ENCODE peak calls at places on chromosomes 16 and 17, in seven cellular contexts. Q is stimulated activated CD4-positive, alpha-beta T cell treated with anti-CD3 and anti-CD28 coated beads, Interleukin-1b, Interleukin-23, amount 100 ng/mL, for 48 hours; R is activated CD8-positive, alpha-beta memory T cell treated with anti-CD3 and anti-CD28 coated beads for 24 hours; O is fibroblast of villous mesenchyme; P is myocyte; M is T-cell; L is left cardiac atrium. F is an unnamed sample.

GRCh38 chr16:63188076-63188771 is 1152.0 kb upstream of the CDH8 start:
- DNase-seq in Q (no peak), R (no peak), O (no peak), P (no peak), M (no peak), L (no peak), F (no peak)

GRCh38 chr16:66728117-66728787 is 23.2 kb downstream of the DYNC1LI2 start:
- DNase-seq in Q (no peak), R (no peak), O (peak), P (peak), M (no peak), L (no peak), F (no peak)

GRCh38 chr16:28923652-28924398 is 1.2 kb downstream of the RABEP2 start:
- DNase-seq in Q (no peak), R (no peak), O (no peak), P (no peak), M (no peak), L (no peak), F (no peak)

GRCh38 chr16:55047331-55047730 is 116.7 kb downstream of the IRX5 start:
- DNase-seq in Q (no peak), R (no peak), O (no peak), P (no peak), M (no peak), L (no peak), F (no peak)

GRCh38 chr16:89280546-89281188 is 63.2 kb downstream of the ZNF778 start:
- DNase-seq in Q (no peak), R (no peak), O (no peak), P (no peak), M (no peak), L (no peak), F (no peak)

GRCh38 chr17:39791296-39791992 is 53.7 kb downstream of the GRB7 start:
- DNase-seq in Q (peak), R (no peak), O (no peak), P (no peak), M (no peak), L (no peak), F (no peak)

GRCh38 chr16:66287916-66288315 is 78.6 kb upstream of the CDH5 start:
- DNase-seq in Q (no peak), R (peak), O (no peak), P (no peak), M (no peak), L (no peak), F (no peak)

GRCh38 chr16:70396209-70396904 is 42.5 kb downstream of the ST3GAL2 start:
- DNase-seq in Q (no peak), R (no peak), O (peak), P (peak), M (no peak), L (no peak), F (no peak)

GRCh38 chr16:52451971-52452421 is 94.9 kb downstream of the TOX3 start:
- DNase-seq in Q (no peak), R (no peak), O (no peak), P (no peak), M (no peak), L (no peak), F (no peak)

GRCh38 chr16:9042533-9042932 is 48.9 kb upstream of the HAPSTR1 start:
- DNase-seq in Q (no peak), R (no peak), O (no peak), P (peak), M (no peak), L (no peak), F (no peak)

GRCh38 chr17:9473716-9474115 is 101.9 kb downstream of the STX8 start:
- DNase-seq in Q (no peak), R (no peak), O (no peak), P (peak), M (no peak), L (no peak), F (no peak)

GRCh38 chr16:15650698-15651161 is 685 bp downstream of the NDE1 start:
- DNase-seq in Q (peak), R (peak), O (peak), P (peak), M (no peak), L (peak), F (peak)

GRCh38 chr17:152860-153420 is 15.6 kb downstream of the SCGB1C2 start:
- DNase-seq in Q (no peak), R (no peak), O (no peak), P (no peak), M (no peak), L (peak), F (peak)

GRCh38 chr17:37231882-37232281 is 143.9 kb upstream of the C17orf78 start:
- DNase-seq in Q (no peak), R (no peak), O (no peak), P (no peak), M (no peak), L (no peak), F (no peak)

GRCh38 chr17:9924735-9925191 is 19.7 kb upstream of the RCVRN start:
- DNase-seq in Q (no peak), R (peak), O (peak), P (peak), M (no peak), L (no peak), F (no peak)

GRCh38 chr16:87698241-87698640 is 67.5 kb downstream of the KLHDC4 start:
- DNase-seq in Q (peak), R (no peak), O (no peak), P (no peak), M (no peak), L (no peak), F (no peak)

GRCh38 chr17:46036491-46036890 is 37.4 kb downstream of the STH start:
- DNase-seq in Q (no peak), R (no peak), O (no peak), P (no peak), M (no peak), L (no peak), F (no peak)

GRCh38 chr16:87816507-87817100 is 50.8 kb upstream of the KLHDC4 start:
- DNase-seq in Q (no peak), R (no peak), O (no peak), P (peak), M (no peak), L (no peak), F (no peak)

GRCh38 chr17:8726477-8726876 is 18.2 kb downstream of the CCDC42 start:
- DNase-seq in Q (no peak), R (no peak), O (no peak), P (no peak), M (no peak), L (no peak), F (no peak)

GRCh38 chr16:50153648-50154368 is 702 bp downstream of the TENT4B start:
- DNase-seq in Q (peak), R (no peak), O (no peak), P (no peak), M (peak), L (peak), F (peak)

GRCh38 chr17:4397840-4398239 is 31.4 kb upstream of the UBE2G1 start:
- DNase-seq in Q (no peak), R (no peak), O (no peak), P (no peak), M (no peak), L (no peak), F (no peak)

GRCh38 chr17:62907961-62908360 is 58.1 kb upstream of the TANC2 start:
- DNase-seq in Q (no peak), R (no peak), O (no peak), P (no peak), M (no peak), L (no peak), F (no peak)

GRCh38 chr17:80633994-80634566 is 89.4 kb downstream of the RPTOR start:
- DNase-seq in Q (no peak), R (no peak), O (no peak), P (no peak), M (no peak), L (no peak), F (no peak)

GRCh38 chr17:79803997-79804855 is 7.3 kb upstream of the CBX8 start:
- DNase-seq in Q (peak), R (peak), O (no peak), P (no peak), M (no peak), L (no peak), F (no peak)

GRCh38 chr17:4556996-4557395 is 1.8 kb upstream of the MYBBP1A start:
- DNase-seq in Q (no peak), R (no peak), O (no peak), P (no peak), M (no peak), L (no peak), F (peak)

GRCh38 chr17:40553694-40554534 is 11.4 kb downstream of the CCR7 start:
- DNase-seq in Q (no peak), R (peak), O (peak), P (peak), M (no peak), L (peak), F (peak)

GRCh38 chr17:55705847-55706246 is 16.8 kb downstream of the TMEM100 start:
- DNase-seq in Q (no peak), R (no peak), O (no peak), P (no peak), M (no peak), L (no peak), F (no peak)

GRCh38 chr16:15749985-15750384 is 99.9 kb downstream of the NDE1 start:
- DNase-seq in Q (no peak), R (no peak), O (no peak), P (no peak), M (no peak), L (no peak), F (no peak)

GRCh38 chr17:41811549-41812175 is at the start of gene P3H4:
- DNase-seq in Q (peak), R (peak), O (peak), P (peak), M (peak), L (peak), F (peak)

GRCh38 chr16:27314986-27315332 is 1.2 kb downstream of the IL4R start:
- DNase-seq in Q (no peak), R (no peak), O (no peak), P (no peak), M (no peak), L (no peak), F (no peak)

GRCh38 chr17:80362428-80363119 is 52.4 kb upstream of the ENDOV start:
- DNase-seq in Q (no peak), R (no peak), O (peak), P (peak), M (no peak), L (no peak), F (peak)

GRCh38 chr16:89089142-89089541 is 4.5 kb upstream of the ACSF3 start:
- DNase-seq in Q (no peak), R (no peak), O (no peak), P (no peak), M (no peak), L (no peak), F (no peak)

GRCh38 chr16:10656618-10657017 is 38.1 kb downstream of the TEKT5 start:
- DNase-seq in Q (no peak), R (no peak), O (no peak), P (no peak), M (no peak), L (no peak), F (no peak)